ENCODE peak calls at places on chromosomes 3 and 15, in four cellular contexts. N, F, P and G are unnamed samples.

GRCh38 chr3:42747581-42747980 is 25.5 kb downstream of the CCDC13 start:
- DNase-seq in N (no peak), F (no peak), P (no peak), G (no peak)

GRCh38 chr3:141303481-141304223 is 64.7 kb upstream of the ZBTB38 start:
- DNase-seq in N (peak; percentile 81), F (peak; percentile 78), P (peak; percentile 81), G (peak; percentile 91)

GRCh38 chr15:38389924-38390542 is 63.9 kb upstream of the FAM98B start:
- DNase-seq in N (no peak), F (peak; percentile 72), P (peak; percentile 68), G (peak; percentile 86)

GRCh38 chr3:121430816-121431215 is 115.0 kb downstream of the POLQ start:
- DNase-seq in N (no peak), F (no peak), P (no peak), G (no peak)

GRCh38 chr15:82951472-82952155 is 906 bp downstream of the HOMER2 start:
- DNase-seq in N (no peak), F (no peak), P (no peak), G (no peak)

GRCh38 chr3:9080165-9080564 is 116.9 kb upstream of the RAD18 start:
- DNase-seq in N (no peak), F (no peak), P (no peak), G (no peak)

GRCh38 chr15:101488300-101489164 is 975 bp downstream of the PCSK6 start:
- DNase-seq in N (no peak), F (no peak), P (no peak), G (no peak)

GRCh38 chr3:73007992-73008712 is 11.5 kb downstream of the PPP4R2 start:
- DNase-seq in N (no peak), F (no peak), P (no peak), G (no peak)

GRCh38 chr3:96209703-96210102 is 604.7 kb upstream of the EPHA6 start:
- DNase-seq in N (no peak), F (no peak), P (no peak), G (no peak)

GRCh38 chr3:48432411-48433371 is 2.8 kb upstream of the PLXNB1 start:
- DNase-seq in N (no peak), F (no peak), P (peak; percentile 21), G (no peak)

GRCh38 chr3:25433868-25434267 is 5.8 kb downstream of the RARB start:
- DNase-seq in N (no peak), F (no peak), P (no peak), G (no peak)

GRCh38 chr3:126512026-126512425 is 5.5 kb downstream of the UROC1 start:
- DNase-seq in N (no peak), F (no peak), P (no peak), G (no peak)

GRCh38 chr3:178823556-178824229 is 247.9 kb downstream of the ZMAT3 start:
- DNase-seq in N (no peak), F (peak; percentile 17), P (no peak), G (no peak)

GRCh38 chr15:58931985-58932384 is 1.5 kb downstream of the SLTM start:
- DNase-seq in N (no peak), F (peak; percentile 39), P (peak; percentile 57), G (peak; percentile 75)